ENCODE peak calls at places on chromosome 16, in four cellular contexts. R, D, X and W are unnamed samples.

GRCh38 chr16:25034916-25035315 is 19.7 kb upstream of the ARHGAP17 start:
- DNase-seq in R (no peak), D (no peak), X (no peak), W (no peak)

GRCh38 chr16:77993586-77993985 is 28.8 kb upstream of the CLEC3A start:
- DNase-seq in R (no peak), D (no peak), X (no peak), W (no peak)

GRCh38 chr16:49216593-49216992 is 65.0 kb downstream of the CBLN1 start:
- DNase-seq in R (no peak), D (no peak), X (no peak), W (no peak)

GRCh38 chr16:15810411-15810810 is 46.4 kb downstream of the MYH11 start:
- DNase-seq in R (peak), D (peak), X (no peak), W (no peak)

GRCh38 chr16:4923853-4924252 is 13.1 kb downstream of the PPL start:
- DNase-seq in R (no peak), D (no peak), X (no peak), W (no peak)

GRCh38 chr16:85912271-85912974 is 13.5 kb downstream of the IRF8 start:
- DNase-seq in R (peak), D (peak), X (no peak), W (peak)

GRCh38 chr16:79972053-79972704 is 371.6 kb upstream of the MAF start:
- DNase-seq in R (no peak), D (no peak), X (no peak), W (no peak)

GRCh38 chr16:82091225-82091624 is 56.2 kb downstream of the HSD17B2 start:
- DNase-seq in R (no peak), D (peak), X (no peak), W (no peak)

GRCh38 chr16:77562497-77562896 is 127.7 kb upstream of the ADAMTS18 start:
- DNase-seq in R (no peak), D (no peak), X (no peak), W (no peak)

GRCh38 chr16:8600144-8600856 is 10.0 kb upstream of the TMEM114 start:
- DNase-seq in R (no peak), D (no peak), X (no peak), W (peak)

GRCh38 chr16:10490141-10490540 is 90.3 kb downstream of the EMP2 start:
- DNase-seq in R (no peak), D (no peak), X (no peak), W (no peak)

GRCh38 chr16:89103156-89103555 is 9.5 kb downstream of the ACSF3 start:
- DNase-seq in R (peak), D (no peak), X (no peak), W (peak)

GRCh38 chr16:85384831-85385462 is 228.2 kb upstream of the GSE1 start:
- DNase-seq in R (peak), D (no peak), X (no peak), W (peak)

GRCh38 chr16:80883159-80883642 is 78.8 kb upstream of the CDYL2 start:
- DNase-seq in R (no peak), D (no peak), X (no peak), W (no peak)

GRCh38 chr16:4991754-4992153 is 33.6 kb downstream of the SEC14L5 start:
- DNase-seq in R (peak), D (no peak), X (no peak), W (no peak)

GRCh38 chr16:72901012-72901411 is 146.9 kb downstream of the ZFHX3 start:
- DNase-seq in R (no peak), D (no peak), X (no peak), W (no peak)

GRCh38 chr16:4616047-4616811 is 1.5 kb upstream of the UBALD1 start:
- DNase-seq in R (peak), D (peak), X (peak), W (peak)